ENCODE peak calls at places on chromosomes 7 and 10, in six cellular contexts. One of them, this sample, is unnamed.

GRCh38 chr10:43340619-43341018 is 30.8 kb upstream of the FXYD4 start:
- DNase-seq in NT2/D1: no peak
- DNase-seq in progenitor cell of endocrine pancreas: no peak
- DNase-seq in GM04503: no peak
- DNase-seq in ELF-1: no peak
- DNase-seq in globus pallidus: no peak
- DNase-seq in this sample: no peak

GRCh38 chr10:103585011-103585405 is 91.5 kb downstream of the NEURL1 start:
- DNase-seq in NT2/D1: no peak
- DNase-seq in progenitor cell of endocrine pancreas: no peak
- DNase-seq in GM04503: no peak
- DNase-seq in ELF-1: no peak
- DNase-seq in globus pallidus: no peak
- DNase-seq in this sample: no peak

GRCh38 chr7:16651391-16652254 is 5.6 kb downstream of the BZW2 start:
- DNase-seq in NT2/D1: no peak
- DNase-seq in progenitor cell of endocrine pancreas: no peak
- DNase-seq in GM04503: no peak
- DNase-seq in ELF-1: no peak
- DNase-seq in globus pallidus: no peak
- DNase-seq in this sample: no peak

GRCh38 chr7:157711353-157711888 is 374.6 kb downstream of the DNAJB6 start:
- DNase-seq in NT2/D1: no peak
- DNase-seq in progenitor cell of endocrine pancreas: no peak
- DNase-seq in GM04503: no peak
- DNase-seq in ELF-1: no peak
- DNase-seq in globus pallidus: no peak
- DNase-seq in this sample: peak; percentile 25

GRCh38 chr7:3117488-3118228 is 74.0 kb upstream of the CARD11 start:
- DNase-seq in NT2/D1: no peak
- DNase-seq in progenitor cell of endocrine pancreas: no peak
- DNase-seq in GM04503: no peak
- DNase-seq in ELF-1: no peak
- DNase-seq in globus pallidus: no peak
- DNase-seq in this sample: no peak

GRCh38 chr10:68153473-68154210 is 44.4 kb downstream of the MYPN start:
- DNase-seq in NT2/D1: peak; percentile 68
- DNase-seq in progenitor cell of endocrine pancreas: peak; percentile 15
- DNase-seq in GM04503: peak; percentile 99
- DNase-seq in ELF-1: peak; percentile 62
- DNase-seq in globus pallidus: peak; percentile 71
- DNase-seq in this sample: peak; percentile 77

GRCh38 chr10:80662429-80663211 is 124.9 kb downstream of the SH2D4B start:
- DNase-seq in NT2/D1: peak; percentile 70
- DNase-seq in progenitor cell of endocrine pancreas: peak; percentile 83
- DNase-seq in GM04503: peak; percentile 17
- DNase-seq in ELF-1: peak; percentile 96
- DNase-seq in globus pallidus: peak; percentile 70
- DNase-seq in this sample: peak; percentile 90

GRCh38 chr10:19500959-19501358 is 315.3 kb upstream of the PLXDC2 start:
- DNase-seq in NT2/D1: no peak
- DNase-seq in progenitor cell of endocrine pancreas: no peak
- DNase-seq in GM04503: no peak
- DNase-seq in ELF-1: peak; percentile 44
- DNase-seq in globus pallidus: no peak
- DNase-seq in this sample: no peak

GRCh38 chr7:72265505-72265904 is 146.6 kb downstream of the CALN1 start:
- DNase-seq in NT2/D1: no peak
- DNase-seq in progenitor cell of endocrine pancreas: no peak
- DNase-seq in GM04503: no peak
- DNase-seq in ELF-1: no peak
- DNase-seq in globus pallidus: no peak
- DNase-seq in this sample: no peak

GRCh38 chr10:29257106-29257783 is 31.6 kb upstream of the LYZL1 start:
- DNase-seq in NT2/D1: no peak
- DNase-seq in progenitor cell of endocrine pancreas: no peak
- DNase-seq in GM04503: peak; percentile 85
- DNase-seq in ELF-1: peak; percentile 56
- DNase-seq in globus pallidus: no peak
- DNase-seq in this sample: no peak

GRCh38 chr7:44949315-44949714 is 29.5 kb downstream of the MYO1G start:
- DNase-seq in NT2/D1: no peak
- DNase-seq in progenitor cell of endocrine pancreas: no peak
- DNase-seq in GM04503: no peak
- DNase-seq in ELF-1: no peak
- DNase-seq in globus pallidus: no peak
- DNase-seq in this sample: no peak

GRCh38 chr10:51638737-51639136 is 60.7 kb downstream of the CSTF2T start:
- DNase-seq in NT2/D1: no peak
- DNase-seq in progenitor cell of endocrine pancreas: no peak
- DNase-seq in GM04503: no peak
- DNase-seq in ELF-1: no peak
- DNase-seq in globus pallidus: no peak
- DNase-seq in this sample: no peak

GRCh38 chr10:42982886-42983594 is 93.8 kb upstream of the RET start:
- DNase-seq in NT2/D1: no peak
- DNase-seq in progenitor cell of endocrine pancreas: peak; percentile 11
- DNase-seq in GM04503: no peak
- DNase-seq in ELF-1: no peak
- DNase-seq in globus pallidus: no peak
- DNase-seq in this sample: peak; percentile 20

GRCh38 chr10:25061711-25062455 is 45.5 kb downstream of the THNSL1 start:
- DNase-seq in NT2/D1: no peak
- DNase-seq in progenitor cell of endocrine pancreas: no peak
- DNase-seq in GM04503: no peak
- DNase-seq in ELF-1: no peak
- DNase-seq in globus pallidus: no peak
- DNase-seq in this sample: no peak

GRCh38 chr7:27159278-27160146 is 3.0 kb upstream of the HOXA7 start:
- DNase-seq in NT2/D1: no peak
- DNase-seq in progenitor cell of endocrine pancreas: no peak
- DNase-seq in GM04503: no peak
- DNase-seq in ELF-1: peak; percentile 49
- DNase-seq in globus pallidus: no peak
- DNase-seq in this sample: peak; percentile 25

GRCh38 chr10:7550038-7550437 is 116.7 kb downstream of the ITIH5 start:
- DNase-seq in NT2/D1: no peak
- DNase-seq in progenitor cell of endocrine pancreas: no peak
- DNase-seq in GM04503: no peak
- DNase-seq in ELF-1: no peak
- DNase-seq in globus pallidus: peak; percentile 65
- DNase-seq in this sample: no peak

GRCh38 chr10:9635691-9636090 is 1382.0 kb upstream of the CELF2 start:
- DNase-seq in NT2/D1: no peak
- DNase-seq in progenitor cell of endocrine pancreas: no peak
- DNase-seq in GM04503: no peak
- DNase-seq in ELF-1: no peak
- DNase-seq in globus pallidus: no peak
- DNase-seq in this sample: no peak